ENCODE peak calls at places on chromosomes 13 and 19, in five cellular contexts. A is activated CD4-positive, CD25-positive, alpha-beta regulatory T cell treated with anti-CD3 and anti-CD28 coated beads, Interleukin-2, amount 50 U/mL, for 72 hours; K is NCI-H446; S is GDM1; X is fibroblast of the aortic adventitia. C is an unnamed sample.

GRCh38 chr19:32626969-32627368 is 46.0 kb downstream of the PDCD5 start:
- DNase-seq in A (no peak), K (no peak), S (no peak), X (no peak), C (no peak)

GRCh38 chr19:47514151-47514868 is 553 bp downstream of the NAPA start:
- DNase-seq in A (no peak), K (no peak), S (no peak), X (no peak), C (no peak)

GRCh38 chr19:15629003-15629880 is 11.5 kb upstream of the CYP4F3 start:
- DNase-seq in A (peak; percentile 93), K (peak; percentile 69), S (peak; percentile 44), X (peak; percentile 44), C (peak; percentile 90)

GRCh38 chr13:64505511-64505910 is 2724.6 kb downstream of the PCDH9 start:
- DNase-seq in A (no peak), K (no peak), S (no peak), X (peak; percentile 82), C (no peak)

GRCh38 chr19:40431698-40432097 is 5.9 kb upstream of the SERTAD1 start:
- DNase-seq in A (no peak), K (no peak), S (no peak), X (no peak), C (no peak)

GRCh38 chr13:90713436-90714133 is 633.9 kb upstream of the MIR17HG start:
- DNase-seq in A (no peak), K (no peak), S (no peak), X (no peak), C (no peak)

GRCh38 chr13:110593430-110594130 is 21.8 kb upstream of the NAXD start:
- DNase-seq in A (no peak), K (no peak), S (peak; percentile 30), X (peak; percentile 67), C (no peak)

GRCh38 chr19:57620673-57621348 is 6.8 kb downstream of the ZNF134 start:
- DNase-seq in A (no peak), K (no peak), S (no peak), X (peak; percentile 9), C (no peak)

GRCh38 chr13:110470272-110471009 is 91.1 kb downstream of the RAB20 start:
- DNase-seq in A (no peak), K (no peak), S (peak; percentile 49), X (no peak), C (no peak)

GRCh38 chr19:49403404-49404187 is 15.5 kb downstream of the KASH5 start:
- DNase-seq in A (no peak), K (peak; percentile 39), S (no peak), X (no peak), C (no peak)